ENCODE peak calls at places on chromosomes 13 and 19, in seven cellular contexts. J is left colon; Q is caudate nucleus; Z is stimulated activated CD4-positive, alpha-beta T cell treated with anti-CD3 and anti-CD28 coated beads, Interleukin-4, amount 100 ng/mL, for 4 hours; Y is NCI-H2029; D is activated T-cell treated with anti-CD3 and anti-CD28 coated beads, Interleukin-2, amount 50 U/mL, for 72 hours; E is activated CD8-positive, alpha-beta memory T cell treated with anti-CD3 and anti-CD28 coated beads for 1 hour. T is an unnamed sample.

GRCh38 chr19:52585604-52586003 is 15.5 kb downstream of the ZNF701 start:
- DNase-seq in J (no peak), D (no peak), Z (no peak), E (no peak), Q (no peak), Y (no peak), T (no peak)

GRCh38 chr19:5963855-5964254 is 14.1 kb downstream of the RANBP3 start:
- DNase-seq in E (no peak), D (no peak), Y (no peak), J (no peak), Z (no peak), Q (no peak), T (no peak)

GRCh38 chr13:113926301-113926761 is 47.5 kb downstream of the C13orf46 start:
- DNase-seq in Z (no peak), D (no peak), Y (no peak), Q (no peak), E (no peak), J (peak; percentile 20), T (peak; percentile 72)

GRCh38 chr13:111962431-111962891 is 104.5 kb upstream of the SOX1 start:
- DNase-seq in Y (no peak), J (no peak), Q (no peak), E (no peak), D (no peak), Z (no peak), T (no peak)

GRCh38 chr19:10259162-10259905 is 7.3 kb downstream of the MRPL4 start:
- DNase-seq in D (peak; percentile 98), Y (peak; percentile 84), E (peak; percentile 68), J (peak; percentile 85), Q (no peak), Z (peak; percentile 92), T (no peak)

GRCh38 chr19:16141043-16141442 is 2.4 kb upstream of the HSH2D start:
- DNase-seq in Z (no peak), Q (no peak), J (peak; percentile 47), E (no peak), D (no peak), Y (no peak), T (no peak)

GRCh38 chr19:22030680-22031079 is 19.9 kb upstream of the ZNF208 start:
- DNase-seq in D (no peak), Q (no peak), J (no peak), Z (no peak), E (no peak), Y (no peak), T (no peak)

GRCh38 chr19:14073232-14073924 is 792 bp downstream of the MISP3 start:
- DNase-seq in Q (no peak), D (peak; percentile 83), J (no peak), Y (peak; percentile 51), E (peak; percentile 66), Z (peak; percentile 65), T (no peak)

GRCh38 chr19:4567584-4568071 is 8.1 kb upstream of the SEMA6B start:
- DNase-seq in J (peak; percentile 45), Q (no peak), E (peak; percentile 41), Y (no peak), D (peak; percentile 68), Z (peak; percentile 42), T (no peak)

GRCh38 chr19:39518975-39519374 is 4.0 kb downstream of the SELENOV start:
- DNase-seq in E (no peak), Z (no peak), J (no peak), Q (no peak), D (no peak), Y (no peak), T (no peak)

GRCh38 chr19:8663920-8664670 is 33.7 kb downstream of the NFILZ start:
- DNase-seq in J (no peak), D (peak; percentile 10), Q (no peak), Y (no peak), Z (no peak), E (no peak), T (no peak)

GRCh38 chr13:42992585-42993122 is 613 bp upstream of the EPSTI1 start:
- DNase-seq in Q (no peak), D (no peak), J (no peak), E (no peak), Y (no peak), Z (peak; percentile 4), T (no peak)

GRCh38 chr19:45638930-45639729 is at the start of gene EML2:
- DNase-seq in J (peak; percentile 66), E (peak; percentile 39), D (peak; percentile 71), Z (peak; percentile 43), Y (peak; percentile 7), Q (no peak), T (no peak)

GRCh38 chr19:18021121-18021755 is 13.3 kb downstream of the ARRDC2 start:
- DNase-seq in Z (peak; percentile 64), Q (no peak), D (peak; percentile 80), E (peak; percentile 56), J (peak; percentile 83), Y (peak; percentile 55), T (peak; percentile 52)

GRCh38 chr19:42401365-42402303 is 11.5 kb upstream of the CNFN start:
- DNase-seq in J (peak; percentile 55), Z (peak; percentile 62), Q (no peak), Y (peak; percentile 53), E (peak; percentile 64), D (peak; percentile 72), T (no peak)

GRCh38 chr19:48539503-48540096 is 12.4 kb upstream of the SULT2B1 start:
- DNase-seq in D (no peak), E (no peak), J (peak; percentile 53), Y (peak; percentile 99), Z (no peak), Q (no peak), T (no peak)

GRCh38 chr19:50803633-50804419 is 13.6 kb downstream of the ACP4 start:
- DNase-seq in E (no peak), Z (no peak), Q (no peak), Y (peak; percentile 17), J (no peak), D (no peak), T (no peak)

GRCh38 chr13:43285891-43286602 is 262.7 kb downstream of the DNAJC15 start:
- DNase-seq in Q (no peak), E (no peak), Z (no peak), D (no peak), Y (no peak), J (no peak), T (no peak)

GRCh38 chr19:6822311-6822670 is 49.8 kb downstream of the VAV1 start:
- DNase-seq in J (no peak), Q (no peak), Y (peak; percentile 67), Z (no peak), D (no peak), E (no peak), T (no peak)

GRCh38 chr19:48724796-48725753 is 5.5 kb upstream of the MAMSTR start:
- DNase-seq in Q (no peak), D (peak; percentile 40), E (no peak), Z (no peak), J (no peak), Y (peak; percentile 88), T (peak; percentile 26)

GRCh38 chr19:39413269-39413902 is 917 bp downstream of the PLEKHG2 start:
- DNase-seq in Y (no peak), Z (peak; percentile 20), Q (no peak), J (peak; percentile 60), E (no peak), D (peak; percentile 41), T (no peak)

GRCh38 chr19:18793144-18794028 is 2.3 kb upstream of the COMP start:
- DNase-seq in Q (no peak), D (no peak), Z (no peak), E (no peak), J (no peak), Y (no peak), T (no peak)

GRCh38 chr13:110010433-110011135 is 224.2 kb upstream of the IRS2 start:
- DNase-seq in E (no peak), D (no peak), Q (no peak), Z (no peak), Y (no peak), J (no peak), T (no peak)

GRCh38 chr13:101739382-101740178 is 287.1 kb downstream of the ITGBL1 start:
- DNase-seq in E (no peak), D (no peak), Q (no peak), Z (no peak), J (no peak), Y (no peak), T (no peak)

GRCh38 chr13:103291226-103291625 is 225.0 kb upstream of the SLC10A2 start:
- DNase-seq in J (no peak), E (no peak), Q (no peak), D (no peak), Y (no peak), Z (no peak), T (no peak)

GRCh38 chr19:16336571-16336970 is 11.9 kb downstream of the KLF2 start:
- DNase-seq in D (no peak), Q (no peak), E (no peak), Y (no peak), J (no peak), Z (no peak), T (no peak)

GRCh38 chr13:63299995-63300394 is 1884.3 kb upstream of the PCDH20 start:
- DNase-seq in Y (no peak), Z (no peak), D (no peak), E (no peak), J (no peak), Q (no peak), T (no peak)

GRCh38 chr19:821976-822773 is 420 bp upstream of the PLPPR3 start:
- DNase-seq in Q (no peak), Z (no peak), D (no peak), J (no peak), E (no peak), Y (no peak), T (no peak)

GRCh38 chr13:65943711-65944110 is 1286.4 kb downstream of the PCDH9 start:
- DNase-seq in Y (no peak), D (no peak), Z (no peak), Q (no peak), E (no peak), J (no peak), T (no peak)

GRCh38 chr13:109715902-109716301 is 70.5 kb downstream of the IRS2 start:
- DNase-seq in J (no peak), Z (no peak), D (no peak), Y (no peak), E (no peak), Q (no peak), T (no peak)

GRCh38 chr19:10343495-10343894 is 4.1 kb upstream of the ICAM3 start:
- DNase-seq in D (no peak), E (no peak), Y (no peak), Q (no peak), J (no peak), Z (no peak), T (no peak)

GRCh38 chr13:110012102-110012739 is 225.8 kb upstream of the IRS2 start:
- DNase-seq in Z (no peak), Y (no peak), E (no peak), D (no peak), Q (no peak), J (no peak), T (peak; percentile 99)

GRCh38 chr19:4722671-4723464 is 774 bp downstream of the DPP9 start:
- DNase-seq in Y (no peak), Q (no peak), D (peak; percentile 28), J (peak; percentile 46), E (no peak), Z (no peak), T (no peak)

GRCh38 chr13:32252812-32253440 is 62.2 kb downstream of the ZAR1L start:
- DNase-seq in Y (no peak), D (no peak), E (no peak), J (no peak), Z (no peak), Q (no peak), T (no peak)

GRCh38 chr13:35356572-35356971 is 119.9 kb downstream of the MAB21L1 start:
- DNase-seq in E (no peak), D (no peak), Q (no peak), Z (no peak), J (no peak), Y (no peak), T (no peak)

GRCh38 chr13:20105161-20105689 is 55.6 kb downstream of the GJA3 start:
- DNase-seq in Z (no peak), Q (no peak), E (no peak), J (no peak), Y (no peak), D (no peak), T (no peak)

GRCh38 chr13:45194081-45194939 is 6.5 kb downstream of the KCTD4 start:
- DNase-seq in E (no peak), Y (no peak), Q (no peak), Z (no peak), D (no peak), J (no peak), T (no peak)

GRCh38 chr13:106376411-106377112 is 158.9 kb downstream of the EFNB2 start:
- DNase-seq in Q (no peak), D (peak; percentile 14), Y (peak; percentile 27), E (no peak), Z (no peak), J (no peak), T (peak; percentile 82)

T was measured in BJ.